ENCODE peak calls at places on chromosomes 5 and 9, in nine cellular contexts. B is mammary epithelial cell; O is CD8-positive, alpha-beta T cell; P is PC-3; Y is body of pancreas; J is mucosa of descending colon; F is transverse colon; R is psoas muscle; A is tibial artery. M is an unnamed sample.

GRCh38 chr5:100722657-100723056 is 180.4 kb downstream of the ST8SIA4 start:
- DNase-seq in A (no peak), F (no peak), Y (no peak), O (no peak), R (no peak), B (no peak), J (no peak), P (no peak), M (no peak)

GRCh38 chr5:13188393-13188792 is 756.1 kb downstream of the DNAH5 start:
- DNase-seq in O (no peak), Y (no peak), R (no peak), F (no peak), B (peak; percentile 14), A (peak; percentile 27), J (no peak), P (peak; percentile 18), M (no peak)

GRCh38 chr9:116327702-116328440 is 174.3 kb downstream of the PAPPA start:
- DNase-seq in Y (no peak), R (no peak), A (no peak), F (no peak), B (no peak), J (no peak), P (no peak), O (no peak), M (no peak)

GRCh38 chr5:26329562-26330189 is 708.7 kb downstream of the CDH9 start:
- DNase-seq in P (peak; percentile 66), O (no peak), A (no peak), F (no peak), R (no peak), Y (no peak), J (no peak), B (no peak), M (no peak)

GRCh38 chr5:89595065-89595464 is 712.1 kb upstream of the MEF2C start:
- DNase-seq in A (no peak), B (no peak), P (no peak), R (no peak), F (no peak), Y (no peak), J (no peak), O (no peak), M (no peak)

GRCh38 chr9:81575976-81576375 is 113.4 kb downstream of the TLE1 start:
- DNase-seq in O (no peak), B (no peak), P (no peak), Y (no peak), F (no peak), A (no peak), J (no peak), R (no peak), M (no peak)

GRCh38 chr5:71748360-71748759 is 29.3 kb downstream of the CARTPT start:
- DNase-seq in A (peak; percentile 73), R (no peak), P (no peak), B (peak; percentile 2), J (peak; percentile 90), Y (peak; percentile 77), F (peak; percentile 92), O (no peak), M (no peak)

GRCh38 chr9:17613723-17614122 is 34.9 kb downstream of the SH3GL2 start:
- DNase-seq in A (no peak), O (no peak), P (peak; percentile 93), J (no peak), F (no peak), B (peak; percentile 41), Y (no peak), R (no peak), M (no peak)

GRCh38 chr5:151509231-151509630 is 61.8 kb downstream of the SLC36A1 start:
- DNase-seq in R (no peak), P (peak; percentile 77), Y (no peak), F (no peak), A (no peak), J (no peak), B (peak; percentile 82), O (no peak), M (no peak)

GRCh38 chr9:78884611-78885150 is 587.8 kb downstream of the PSAT1 start:
- DNase-seq in Y (no peak), P (no peak), J (no peak), O (no peak), R (no peak), B (no peak), A (no peak), F (no peak), M (no peak)

GRCh38 chr9:26264709-26265601 is 586.7 kb upstream of the TUSC1 start:
- DNase-seq in B (peak; percentile 77), Y (no peak), J (no peak), R (no peak), A (no peak), F (no peak), O (no peak), P (peak; percentile 93), M (no peak)

GRCh38 chr9:99361827-99362226 is 139.7 kb downstream of the SEC61B start:
- DNase-seq in J (no peak), F (no peak), A (no peak), Y (no peak), P (no peak), O (no peak), B (no peak), R (no peak), M (peak; percentile 19)

GRCh38 chr5:120817044-120817985 is 353.2 kb downstream of the PRR16 start:
- DNase-seq in Y (no peak), J (no peak), R (no peak), B (peak; percentile 5), P (peak; percentile 41), O (no peak), F (no peak), A (no peak), M (no peak)

GRCh38 chr9:129465834-129466535 is 154.9 kb downstream of the C9orf50 start:
- DNase-seq in P (no peak), A (no peak), R (no peak), J (no peak), F (no peak), O (no peak), B (no peak), Y (no peak), M (no peak)

GRCh38 chr5:138661342-138661975 is 86.3 kb upstream of the HSPA9 start:
- DNase-seq in O (no peak), B (no peak), F (no peak), P (no peak), Y (peak; percentile 2), R (no peak), J (no peak), A (peak; percentile 6), M (no peak)

GRCh38 chr5:147621016-147621415 is 111.1 kb upstream of the DPYSL3 start:
- DNase-seq in J (no peak), B (no peak), F (no peak), R (no peak), P (no peak), A (no peak), Y (no peak), O (no peak), M (no peak)

GRCh38 chr9:133943781-133944745 is 48.1 kb downstream of the VAV2 start:
- DNase-seq in J (peak; percentile 23), Y (peak; percentile 10), F (no peak), A (no peak), P (no peak), B (peak; percentile 72), R (peak; percentile 41), O (no peak), M (peak; percentile 17)

GRCh38 chr5:3709058-3709723 is 113.6 kb downstream of the IRX1 start:
- DNase-seq in J (no peak), F (no peak), P (no peak), A (no peak), R (no peak), O (no peak), B (no peak), Y (no peak), M (no peak)

GRCh38 chr9:107733530-107733907 is 243.9 kb upstream of the KLF4 start:
- DNase-seq in J (no peak), Y (peak; percentile 44), B (no peak), O (no peak), F (peak; percentile 28), R (peak; percentile 84), A (peak; percentile 85), P (no peak), M (peak; percentile 67)

GRCh38 chr5:95261369-95262175 is 23.3 kb downstream of the MCTP1 start:
- DNase-seq in B (peak; percentile 9), O (no peak), P (peak; percentile 50), F (no peak), J (no peak), Y (no peak), A (no peak), R (no peak), M (no peak)

GRCh38 chr5:96911139-96911538 is 24.7 kb upstream of the LNPEP start:
- DNase-seq in O (no peak), Y (no peak), J (no peak), A (no peak), R (no peak), F (no peak), P (no peak), B (no peak), M (no peak)
- H3K36me3 ChIP-seq in O (peaks cover 39% of the 10 kb centered on the region), Y (no peaks in the 10 kb centered on the region), J (no peaks in the 10 kb centered on the region), A (peaks cover 10% of the 10 kb centered on the region), R (no peaks in the 10 kb centered on the region), F (peaks cover 1% of the 10 kb centered on the region), P (no peaks in the 10 kb centered on the region), B (peaks cover 7% of the 10 kb centered on the region), M (no peaks in the 10 kb centered on the region)

DNA sequence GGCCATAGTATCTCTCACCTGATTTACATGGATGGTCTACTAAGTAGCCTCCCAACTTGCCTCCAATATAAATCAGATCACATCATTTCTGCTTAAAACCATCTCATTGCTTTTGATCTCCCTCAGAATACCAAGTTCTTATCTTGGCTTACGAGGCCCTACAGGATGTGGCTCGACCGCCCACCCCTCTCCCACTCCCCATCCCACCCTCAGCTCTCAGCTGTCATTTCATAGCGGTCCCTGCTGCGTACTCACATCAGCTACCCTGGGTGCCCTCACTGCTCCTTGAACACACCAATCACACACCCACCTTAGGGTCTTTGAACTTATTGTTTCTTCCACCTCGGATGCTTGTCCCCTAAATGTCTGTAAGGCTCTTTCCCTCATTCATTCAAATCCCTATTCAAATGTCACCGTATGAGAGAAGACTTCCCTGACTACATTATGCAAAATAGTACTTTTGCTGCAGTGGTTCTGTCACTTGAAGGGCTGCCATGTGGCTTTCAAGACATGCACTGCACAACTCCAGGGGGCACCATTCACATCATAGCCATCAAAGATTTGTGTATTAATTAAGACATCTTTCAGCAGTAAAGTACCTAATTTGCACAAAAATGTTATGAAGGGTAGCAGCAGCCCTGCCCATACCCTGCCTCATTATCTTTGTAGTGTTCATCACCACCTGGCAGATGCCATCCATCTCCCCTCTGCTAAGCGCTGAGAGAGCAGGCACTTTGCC is 171.1 kb downstream of the ENC1 start:
- DNase-seq in A (no peak), B (no peak), Y (no peak), R (no peak), F (no peak), O (no peak), P (no peak), J (no peak), M (no peak)
- TF ChIP-seq CTCF in A (no peak), B (no peak), Y (no peak), R (no peak), F (no peak), O (no peak), P (no peak), J (no peak), M (no peak)

GRCh38 chr5:142314129-142314528 is 10.7 kb downstream of the SPRY4 start:
- DNase-seq in P (no peak), J (no peak), R (no peak), O (no peak), B (no peak), Y (no peak), F (no peak), A (no peak), M (no peak)
- H3K36me3 ChIP-seq in P (peaks cover 34% of the 10 kb centered on the region), J (no peaks in the 10 kb centered on the region), R (no peaks in the 10 kb centered on the region), O (no peaks in the 10 kb centered on the region), B (peaks cover 19% of the 10 kb centered on the region), Y (no peaks in the 10 kb centered on the region), F (no peaks in the 10 kb centered on the region), A (peaks cover 49% of the 10 kb centered on the region), M (peaks cover 8% of the 10 kb centered on the region)

GRCh38 chr9:122214507-122214906 is 14.2 kb downstream of the LHX6 start:
- DNase-seq in F (no peak), B (no peak), Y (no peak), R (no peak), P (no peak), J (no peak), O (no peak), A (no peak), M (no peak)
- TF ChIP-seq CTCF in F (no peak), B (no peak), Y (no peak), R (no peak), P (no peak), J (no peak), O (no peak), A (no peak), M (no peak)

M was measured in right lobe of liver.